ENCODE peak calls at places on chromosome 16, in eight cellular contexts. One of them, this sample, is unnamed.

GRCh38 chr16:67825906-67826305 is 16.2 kb upstream of the THAP11 start:
- DNase-seq in M059J: no peak
- DNase-seq in NCI-H2171 treated with DMSO at 0.1 percent for 48 hours: no peak
- DNase-seq in activated CD4-positive, alpha-beta T cell treated with anti-CD3 and anti-CD28 coated beads, Interleukin-2, amount 10 ng/mL, durations not matched to agents 7 days and 5 days: no peak
- DNase-seq in neuronal stem cell: no peak
- DNase-seq in tibial artery: no peak
- DNase-seq in A549: no peak
- DNase-seq in NCI-H69: no peak
- DNase-seq in this sample: no peak

GRCh38 chr16:15034266-15035162 is 21.4 kb downstream of the NTAN1 start:
- DNase-seq in activated CD4-positive, alpha-beta T cell treated with anti-CD3 and anti-CD28 coated beads, Interleukin-2, amount 10 ng/mL, durations not matched to agents 7 days and 5 days: no peak
- DNase-seq in A549: no peak
- DNase-seq in neuronal stem cell: no peak
- DNase-seq in NCI-H69: no peak
- DNase-seq in NCI-H2171 treated with DMSO at 0.1 percent for 48 hours: no peak
- DNase-seq in M059J: no peak
- DNase-seq in tibial artery: no peak
- DNase-seq in this sample: peak

GRCh38 chr16:46690281-46691178 is 1.1 kb downstream of the ORC6 start:
- DNase-seq in activated CD4-positive, alpha-beta T cell treated with anti-CD3 and anti-CD28 coated beads, Interleukin-2, amount 10 ng/mL, durations not matched to agents 7 days and 5 days: no peak
- DNase-seq in M059J: no peak
- DNase-seq in neuronal stem cell: no peak
- DNase-seq in A549: no peak
- DNase-seq in tibial artery: no peak
- DNase-seq in NCI-H69: peak
- DNase-seq in NCI-H2171 treated with DMSO at 0.1 percent for 48 hours: no peak
- DNase-seq in this sample: peak

GRCh38 chr16:90016339-90016950 is 2.8 kb downstream of the DBNDD1 start:
- DNase-seq in neuronal stem cell: no peak
- DNase-seq in M059J: no peak
- DNase-seq in A549: no peak
- DNase-seq in activated CD4-positive, alpha-beta T cell treated with anti-CD3 and anti-CD28 coated beads, Interleukin-2, amount 10 ng/mL, durations not matched to agents 7 days and 5 days: no peak
- DNase-seq in tibial artery: no peak
- DNase-seq in NCI-H2171 treated with DMSO at 0.1 percent for 48 hours: no peak
- DNase-seq in NCI-H69: no peak
- DNase-seq in this sample: no peak

GRCh38 chr16:71303938-71304337 is 14.7 kb upstream of the CMTR2 start:
- DNase-seq in M059J: peak
- DNase-seq in tibial artery: no peak
- DNase-seq in activated CD4-positive, alpha-beta T cell treated with anti-CD3 and anti-CD28 coated beads, Interleukin-2, amount 10 ng/mL, durations not matched to agents 7 days and 5 days: no peak
- DNase-seq in neuronal stem cell: no peak
- DNase-seq in NCI-H69: no peak
- DNase-seq in A549: no peak
- DNase-seq in NCI-H2171 treated with DMSO at 0.1 percent for 48 hours: no peak
- DNase-seq in this sample: no peak

GRCh38 chr16:17211797-17212196 is 259.0 kb downstream of the XYLT1 start:
- DNase-seq in A549: no peak
- DNase-seq in activated CD4-positive, alpha-beta T cell treated with anti-CD3 and anti-CD28 coated beads, Interleukin-2, amount 10 ng/mL, durations not matched to agents 7 days and 5 days: peak
- DNase-seq in neuronal stem cell: peak
- DNase-seq in NCI-H2171 treated with DMSO at 0.1 percent for 48 hours: no peak
- DNase-seq in tibial artery: no peak
- DNase-seq in M059J: peak
- DNase-seq in NCI-H69: no peak
- DNase-seq in this sample: no peak

GRCh38 chr16:55078699-55079415 is 148.2 kb downstream of the IRX5 start:
- DNase-seq in A549: no peak
- DNase-seq in activated CD4-positive, alpha-beta T cell treated with anti-CD3 and anti-CD28 coated beads, Interleukin-2, amount 10 ng/mL, durations not matched to agents 7 days and 5 days: no peak
- DNase-seq in tibial artery: no peak
- DNase-seq in neuronal stem cell: no peak
- DNase-seq in NCI-H69: no peak
- DNase-seq in NCI-H2171 treated with DMSO at 0.1 percent for 48 hours: no peak
- DNase-seq in M059J: no peak
- DNase-seq in this sample: no peak

GRCh38 chr16:56401482-56401881 is 23.9 kb downstream of the AMFR start:
- DNase-seq in NCI-H2171 treated with DMSO at 0.1 percent for 48 hours: peak
- DNase-seq in NCI-H69: peak
- DNase-seq in neuronal stem cell: no peak
- DNase-seq in tibial artery: no peak
- DNase-seq in activated CD4-positive, alpha-beta T cell treated with anti-CD3 and anti-CD28 coated beads, Interleukin-2, amount 10 ng/mL, durations not matched to agents 7 days and 5 days: peak
- DNase-seq in M059J: no peak
- DNase-seq in A549: peak
- DNase-seq in this sample: no peak

GRCh38 chr16:51355195-51355594 is 204.1 kb upstream of the SALL1 start:
- DNase-seq in NCI-H69: no peak
- DNase-seq in activated CD4-positive, alpha-beta T cell treated with anti-CD3 and anti-CD28 coated beads, Interleukin-2, amount 10 ng/mL, durations not matched to agents 7 days and 5 days: no peak
- DNase-seq in tibial artery: no peak
- DNase-seq in NCI-H2171 treated with DMSO at 0.1 percent for 48 hours: no peak
- DNase-seq in A549: no peak
- DNase-seq in neuronal stem cell: no peak
- DNase-seq in M059J: no peak
- DNase-seq in this sample: no peak

GRCh38 chr16:57324649-57325223 is 33.8 kb upstream of the CCL22 start:
- DNase-seq in activated CD4-positive, alpha-beta T cell treated with anti-CD3 and anti-CD28 coated beads, Interleukin-2, amount 10 ng/mL, durations not matched to agents 7 days and 5 days: no peak
- DNase-seq in NCI-H69: no peak
- DNase-seq in M059J: no peak
- DNase-seq in neuronal stem cell: no peak
- DNase-seq in NCI-H2171 treated with DMSO at 0.1 percent for 48 hours: no peak
- DNase-seq in A549: no peak
- DNase-seq in tibial artery: no peak
- DNase-seq in this sample: no peak

GRCh38 chr16:12904041-12904671 is 2.8 kb downstream of the SHISA9 start:
- DNase-seq in NCI-H2171 treated with DMSO at 0.1 percent for 48 hours: no peak
- DNase-seq in activated CD4-positive, alpha-beta T cell treated with anti-CD3 and anti-CD28 coated beads, Interleukin-2, amount 10 ng/mL, durations not matched to agents 7 days and 5 days: no peak
- DNase-seq in NCI-H69: no peak
- DNase-seq in M059J: no peak
- DNase-seq in tibial artery: no peak
- DNase-seq in neuronal stem cell: no peak
- DNase-seq in A549: no peak
- DNase-seq in this sample: no peak

GRCh38 chr16:73265124-73265838 is 217.4 kb upstream of the ZFHX3 start:
- DNase-seq in activated CD4-positive, alpha-beta T cell treated with anti-CD3 and anti-CD28 coated beads, Interleukin-2, amount 10 ng/mL, durations not matched to agents 7 days and 5 days: no peak
- DNase-seq in NCI-H2171 treated with DMSO at 0.1 percent for 48 hours: no peak
- DNase-seq in tibial artery: no peak
- DNase-seq in M059J: peak
- DNase-seq in NCI-H69: no peak
- DNase-seq in A549: no peak
- DNase-seq in neuronal stem cell: no peak
- DNase-seq in this sample: no peak

GRCh38 chr16:46673320-46674013 is 15.5 kb downstream of the VPS35 start:
- DNase-seq in activated CD4-positive, alpha-beta T cell treated with anti-CD3 and anti-CD28 coated beads, Interleukin-2, amount 10 ng/mL, durations not matched to agents 7 days and 5 days: peak
- DNase-seq in A549: peak
- DNase-seq in neuronal stem cell: peak
- DNase-seq in NCI-H69: peak
- DNase-seq in NCI-H2171 treated with DMSO at 0.1 percent for 48 hours: peak
- DNase-seq in M059J: peak
- DNase-seq in tibial artery: no peak
- DNase-seq in this sample: peak

GRCh38 chr16:84486551-84487235 is 17.8 kb downstream of the MEAK7 start:
- DNase-seq in A549: no peak
- DNase-seq in tibial artery: no peak
- DNase-seq in NCI-H69: no peak
- DNase-seq in M059J: no peak
- DNase-seq in activated CD4-positive, alpha-beta T cell treated with anti-CD3 and anti-CD28 coated beads, Interleukin-2, amount 10 ng/mL, durations not matched to agents 7 days and 5 days: no peak
- DNase-seq in NCI-H2171 treated with DMSO at 0.1 percent for 48 hours: no peak
- DNase-seq in neuronal stem cell: no peak
- DNase-seq in this sample: no peak

GRCh38 chr16:6947291-6947690 is 385.4 kb upstream of the RBFOX1 start:
- DNase-seq in activated CD4-positive, alpha-beta T cell treated with anti-CD3 and anti-CD28 coated beads, Interleukin-2, amount 10 ng/mL, durations not matched to agents 7 days and 5 days: no peak
- DNase-seq in NCI-H2171 treated with DMSO at 0.1 percent for 48 hours: peak
- DNase-seq in A549: no peak
- DNase-seq in tibial artery: no peak
- DNase-seq in neuronal stem cell: no peak
- DNase-seq in NCI-H69: no peak
- DNase-seq in M059J: no peak
- DNase-seq in this sample: no peak

GRCh38 chr16:64679976-64680375 is 441.9 kb downstream of the CDH11 start:
- DNase-seq in tibial artery: no peak
- DNase-seq in M059J: no peak
- DNase-seq in NCI-H2171 treated with DMSO at 0.1 percent for 48 hours: no peak
- DNase-seq in activated CD4-positive, alpha-beta T cell treated with anti-CD3 and anti-CD28 coated beads, Interleukin-2, amount 10 ng/mL, durations not matched to agents 7 days and 5 days: no peak
- DNase-seq in NCI-H69: no peak
- DNase-seq in neuronal stem cell: no peak
- DNase-seq in A549: no peak
- DNase-seq in this sample: no peak

GRCh38 chr16:66357523-66357928 is 9.0 kb upstream of the CDH5 start:
- DNase-seq in activated CD4-positive, alpha-beta T cell treated with anti-CD3 and anti-CD28 coated beads, Interleukin-2, amount 10 ng/mL, durations not matched to agents 7 days and 5 days: peak
- DNase-seq in NCI-H69: peak
- DNase-seq in A549: peak
- DNase-seq in neuronal stem cell: peak
- DNase-seq in NCI-H2171 treated with DMSO at 0.1 percent for 48 hours: peak
- DNase-seq in tibial artery: no peak
- DNase-seq in M059J: peak
- DNase-seq in this sample: peak

GRCh38 chr16:31561698-31562233 is 34.1 kb downstream of the AHSP start:
- DNase-seq in tibial artery: no peak
- DNase-seq in NCI-H69: no peak
- DNase-seq in A549: no peak
- DNase-seq in neuronal stem cell: no peak
- DNase-seq in NCI-H2171 treated with DMSO at 0.1 percent for 48 hours: no peak
- DNase-seq in M059J: no peak
- DNase-seq in activated CD4-positive, alpha-beta T cell treated with anti-CD3 and anti-CD28 coated beads, Interleukin-2, amount 10 ng/mL, durations not matched to agents 7 days and 5 days: no peak
- DNase-seq in this sample: no peak

GRCh38 chr16:58461640-58462039 is 38.3 kb upstream of the NDRG4 start:
- DNase-seq in activated CD4-positive, alpha-beta T cell treated with anti-CD3 and anti-CD28 coated beads, Interleukin-2, amount 10 ng/mL, durations not matched to agents 7 days and 5 days: no peak
- DNase-seq in tibial artery: no peak
- DNase-seq in NCI-H2171 treated with DMSO at 0.1 percent for 48 hours: no peak
- DNase-seq in neuronal stem cell: no peak
- DNase-seq in M059J: no peak
- DNase-seq in NCI-H69: no peak
- DNase-seq in A549: no peak
- DNase-seq in this sample: no peak

GRCh38 chr16:6704306-6704705 is 628.3 kb upstream of the RBFOX1 start:
- DNase-seq in tibial artery: no peak
- DNase-seq in activated CD4-positive, alpha-beta T cell treated with anti-CD3 and anti-CD28 coated beads, Interleukin-2, amount 10 ng/mL, durations not matched to agents 7 days and 5 days: no peak
- DNase-seq in NCI-H69: no peak
- DNase-seq in neuronal stem cell: no peak
- DNase-seq in M059J: no peak
- DNase-seq in A549: no peak
- DNase-seq in NCI-H2171 treated with DMSO at 0.1 percent for 48 hours: no peak
- DNase-seq in this sample: no peak

GRCh38 chr16:48271728-48272127 is 24.4 kb upstream of the ABCC11 start:
- DNase-seq in A549: no peak
- DNase-seq in NCI-H69: no peak
- DNase-seq in neuronal stem cell: no peak
- DNase-seq in M059J: no peak
- DNase-seq in NCI-H2171 treated with DMSO at 0.1 percent for 48 hours: no peak
- DNase-seq in tibial artery: no peak
- DNase-seq in activated CD4-positive, alpha-beta T cell treated with anti-CD3 and anti-CD28 coated beads, Interleukin-2, amount 10 ng/mL, durations not matched to agents 7 days and 5 days: no peak
- DNase-seq in this sample: peak

GRCh38 chr16:28311913-28312312 is 19.6 kb downstream of the SBK1 start:
- DNase-seq in NCI-H69: no peak
- DNase-seq in A549: no peak
- DNase-seq in activated CD4-positive, alpha-beta T cell treated with anti-CD3 and anti-CD28 coated beads, Interleukin-2, amount 10 ng/mL, durations not matched to agents 7 days and 5 days: no peak
- DNase-seq in NCI-H2171 treated with DMSO at 0.1 percent for 48 hours: no peak
- DNase-seq in M059J: no peak
- DNase-seq in tibial artery: no peak
- DNase-seq in neuronal stem cell: no peak
- DNase-seq in this sample: no peak

GRCh38 chr16:86611958-86612357 is 33.6 kb downstream of the FOXL1 start:
- DNase-seq in NCI-H2171 treated with DMSO at 0.1 percent for 48 hours: no peak
- DNase-seq in tibial artery: no peak
- DNase-seq in activated CD4-positive, alpha-beta T cell treated with anti-CD3 and anti-CD28 coated beads, Interleukin-2, amount 10 ng/mL, durations not matched to agents 7 days and 5 days: no peak
- DNase-seq in M059J: no peak
- DNase-seq in A549: no peak
- DNase-seq in neuronal stem cell: no peak
- DNase-seq in NCI-H69: no peak
- DNase-seq in this sample: no peak

GRCh38 chr16:26360867-26361266 is 669.1 kb downstream of the HS3ST4 start:
- DNase-seq in M059J: no peak
- DNase-seq in tibial artery: no peak
- DNase-seq in NCI-H2171 treated with DMSO at 0.1 percent for 48 hours: no peak
- DNase-seq in NCI-H69: no peak
- DNase-seq in A549: no peak
- DNase-seq in neuronal stem cell: no peak
- DNase-seq in activated CD4-positive, alpha-beta T cell treated with anti-CD3 and anti-CD28 coated beads, Interleukin-2, amount 10 ng/mL, durations not matched to agents 7 days and 5 days: no peak
- DNase-seq in this sample: no peak

GRCh38 chr16:13611596-13611995 is 308.4 kb upstream of the ERCC4 start:
- DNase-seq in neuronal stem cell: no peak
- DNase-seq in tibial artery: no peak
- DNase-seq in activated CD4-positive, alpha-beta T cell treated with anti-CD3 and anti-CD28 coated beads, Interleukin-2, amount 10 ng/mL, durations not matched to agents 7 days and 5 days: no peak
- DNase-seq in NCI-H2171 treated with DMSO at 0.1 percent for 48 hours: no peak
- DNase-seq in NCI-H69: no peak
- DNase-seq in M059J: no peak
- DNase-seq in A549: no peak
- DNase-seq in this sample: no peak

GRCh38 chr16:50580180-50580771 is 32.1 kb downstream of the NKD1 start:
- DNase-seq in NCI-H2171 treated with DMSO at 0.1 percent for 48 hours: no peak
- DNase-seq in NCI-H69: no peak
- DNase-seq in activated CD4-positive, alpha-beta T cell treated with anti-CD3 and anti-CD28 coated beads, Interleukin-2, amount 10 ng/mL, durations not matched to agents 7 days and 5 days: no peak
- DNase-seq in neuronal stem cell: no peak
- DNase-seq in M059J: no peak
- DNase-seq in tibial artery: no peak
- DNase-seq in A549: no peak
- DNase-seq in this sample: no peak

GRCh38 chr16:70529051-70529777 is 5.6 kb downstream of the SF3B3 start:
- DNase-seq in A549: peak
- DNase-seq in NCI-H69: peak
- DNase-seq in neuronal stem cell: no peak
- DNase-seq in NCI-H2171 treated with DMSO at 0.1 percent for 48 hours: peak
- DNase-seq in activated CD4-positive, alpha-beta T cell treated with anti-CD3 and anti-CD28 coated beads, Interleukin-2, amount 10 ng/mL, durations not matched to agents 7 days and 5 days: peak
- DNase-seq in tibial artery: no peak
- DNase-seq in M059J: peak
- DNase-seq in this sample: peak

GRCh38 chr16:1333149-1333812 is at the start of gene BAIAP3:
- DNase-seq in tibial artery: no peak
- DNase-seq in NCI-H69: peak
- DNase-seq in activated CD4-positive, alpha-beta T cell treated with anti-CD3 and anti-CD28 coated beads, Interleukin-2, amount 10 ng/mL, durations not matched to agents 7 days and 5 days: peak
- DNase-seq in NCI-H2171 treated with DMSO at 0.1 percent for 48 hours: no peak
- DNase-seq in neuronal stem cell: no peak
- DNase-seq in A549: peak
- DNase-seq in M059J: no peak
- DNase-seq in this sample: peak

GRCh38 chr16:1961651-1962067 is 2.3 kb downstream of the NDUFB10 start:
- DNase-seq in neuronal stem cell: no peak
- DNase-seq in NCI-H2171 treated with DMSO at 0.1 percent for 48 hours: peak
- DNase-seq in activated CD4-positive, alpha-beta T cell treated with anti-CD3 and anti-CD28 coated beads, Interleukin-2, amount 10 ng/mL, durations not matched to agents 7 days and 5 days: no peak
- DNase-seq in A549: no peak
- DNase-seq in M059J: peak
- DNase-seq in tibial artery: no peak
- DNase-seq in NCI-H69: peak
- DNase-seq in this sample: no peak

GRCh38 chr16:424623-425081 is 797 bp upstream of the RAB11FIP3 start:
- DNase-seq in NCI-H69: peak
- DNase-seq in NCI-H2171 treated with DMSO at 0.1 percent for 48 hours: peak
- DNase-seq in neuronal stem cell: no peak
- DNase-seq in tibial artery: peak
- DNase-seq in activated CD4-positive, alpha-beta T cell treated with anti-CD3 and anti-CD28 coated beads, Interleukin-2, amount 10 ng/mL, durations not matched to agents 7 days and 5 days: no peak
- DNase-seq in M059J: peak
- DNase-seq in A549: no peak
- DNase-seq in this sample: no peak

GRCh38 chr16:84324439-84325262 is 30.0 kb downstream of the WFDC1 start:
- DNase-seq in M059J: peak
- DNase-seq in NCI-H69: no peak
- DNase-seq in activated CD4-positive, alpha-beta T cell treated with anti-CD3 and anti-CD28 coated beads, Interleukin-2, amount 10 ng/mL, durations not matched to agents 7 days and 5 days: no peak
- DNase-seq in NCI-H2171 treated with DMSO at 0.1 percent for 48 hours: no peak
- DNase-seq in A549: no peak
- DNase-seq in neuronal stem cell: no peak
- DNase-seq in tibial artery: no peak
- DNase-seq in this sample: no peak

GRCh38 chr16:4790871-4791270 is 2.7 kb upstream of the SEPTIN12 start:
- DNase-seq in A549: no peak
- DNase-seq in neuronal stem cell: no peak
- DNase-seq in M059J: no peak
- DNase-seq in tibial artery: no peak
- DNase-seq in NCI-H69: no peak
- DNase-seq in activated CD4-positive, alpha-beta T cell treated with anti-CD3 and anti-CD28 coated beads, Interleukin-2, amount 10 ng/mL, durations not matched to agents 7 days and 5 days: no peak
- DNase-seq in NCI-H2171 treated with DMSO at 0.1 percent for 48 hours: no peak
- DNase-seq in this sample: no peak

GRCh38 chr16:55035037-55035436 is 104.4 kb downstream of the IRX5 start:
- DNase-seq in tibial artery: peak
- DNase-seq in M059J: peak
- DNase-seq in activated CD4-positive, alpha-beta T cell treated with anti-CD3 and anti-CD28 coated beads, Interleukin-2, amount 10 ng/mL, durations not matched to agents 7 days and 5 days: peak
- DNase-seq in NCI-H69: peak
- DNase-seq in A549: peak
- DNase-seq in neuronal stem cell: peak
- DNase-seq in NCI-H2171 treated with DMSO at 0.1 percent for 48 hours: no peak
- DNase-seq in this sample: no peak

GRCh38 chr16:86515420-86515779 is 5.1 kb downstream of the FOXF1 start:
- DNase-seq in NCI-H2171 treated with DMSO at 0.1 percent for 48 hours: no peak
- DNase-seq in NCI-H69: no peak
- DNase-seq in tibial artery: no peak
- DNase-seq in neuronal stem cell: peak
- DNase-seq in M059J: no peak
- DNase-seq in A549: no peak
- DNase-seq in activated CD4-positive, alpha-beta T cell treated with anti-CD3 and anti-CD28 coated beads, Interleukin-2, amount 10 ng/mL, durations not matched to agents 7 days and 5 days: no peak
- DNase-seq in this sample: no peak